ENCODE peak calls at places on chromosomes 16 and 17, in nine cellular contexts. One of them, this sample, is unnamed.

GRCh38 chr17:66762276-66762675 is 72.6 kb upstream of the CACNG5 start:
- DNase-seq in cardiac muscle cell: no peak
- DNase-seq in effector memory CD8-positive, alpha-beta T cell: no peak
- DNase-seq in pons: peak
- DNase-seq in fibroblast of lung: no peak
- DNase-seq in T follicular helper cell: no peak
- DNase-seq in left cardiac atrium: no peak
- DNase-seq in NCI-H774: no peak
- DNase-seq in A172: no peak
- DNase-seq in this sample: no peak

GRCh38 chr16:29852654-29853053 is 10.4 kb downstream of the CDIPT start:
- DNase-seq in cardiac muscle cell: peak
- DNase-seq in effector memory CD8-positive, alpha-beta T cell: no peak
- DNase-seq in pons: peak
- DNase-seq in fibroblast of lung: peak
- DNase-seq in T follicular helper cell: no peak
- DNase-seq in left cardiac atrium: no peak
- DNase-seq in NCI-H774: peak
- DNase-seq in A172: no peak
- DNase-seq in this sample: no peak

GRCh38 chr17:48564200-48565023 is 13.7 kb downstream of the HOXB4 start:
- DNase-seq in cardiac muscle cell: peak
- DNase-seq in effector memory CD8-positive, alpha-beta T cell: no peak
- DNase-seq in pons: no peak
- DNase-seq in fibroblast of lung: no peak
- DNase-seq in T follicular helper cell: no peak
- DNase-seq in left cardiac atrium: no peak
- DNase-seq in NCI-H774: no peak
- DNase-seq in A172: no peak
- DNase-seq in this sample: no peak

GRCh38 chr17:55440391-55440790 is 18.8 kb upstream of the MMD start:
- DNase-seq in cardiac muscle cell: no peak
- DNase-seq in effector memory CD8-positive, alpha-beta T cell: no peak
- DNase-seq in pons: no peak
- DNase-seq in fibroblast of lung: no peak
- DNase-seq in T follicular helper cell: no peak
- DNase-seq in left cardiac atrium: no peak
- DNase-seq in NCI-H774: no peak
- DNase-seq in A172: no peak
- DNase-seq in this sample: no peak

GRCh38 chr17:65297384-65297783 is 160.2 kb downstream of the RGS9 start:
- DNase-seq in cardiac muscle cell: peak
- DNase-seq in effector memory CD8-positive, alpha-beta T cell: no peak
- DNase-seq in pons: no peak
- DNase-seq in fibroblast of lung: peak
- DNase-seq in T follicular helper cell: no peak
- DNase-seq in left cardiac atrium: no peak
- DNase-seq in NCI-H774: no peak
- DNase-seq in A172: peak
- DNase-seq in this sample: no peak

GRCh38 chr17:44362056-44362355 is 1.6 kb downstream of the FAM171A2 start:
- DNase-seq in cardiac muscle cell: no peak
- DNase-seq in effector memory CD8-positive, alpha-beta T cell: no peak
- DNase-seq in pons: no peak
- DNase-seq in fibroblast of lung: no peak
- DNase-seq in T follicular helper cell: no peak
- DNase-seq in left cardiac atrium: no peak
- DNase-seq in NCI-H774: no peak
- DNase-seq in A172: no peak
- DNase-seq in this sample: no peak

GRCh38 chr17:45371414-45372324 is 54.8 kb upstream of the MAP3K14 start:
- DNase-seq in cardiac muscle cell: peak
- DNase-seq in effector memory CD8-positive, alpha-beta T cell: no peak
- DNase-seq in pons: no peak
- DNase-seq in fibroblast of lung: peak
- DNase-seq in T follicular helper cell: no peak
- DNase-seq in left cardiac atrium: peak
- DNase-seq in NCI-H774: no peak
- DNase-seq in A172: peak
- DNase-seq in this sample: peak

GRCh38 chr17:82301916-82302497 is 15.4 kb downstream of the CD7 start:
- DNase-seq in cardiac muscle cell: no peak
- DNase-seq in effector memory CD8-positive, alpha-beta T cell: no peak
- DNase-seq in pons: no peak
- DNase-seq in fibroblast of lung: no peak
- DNase-seq in T follicular helper cell: no peak
- DNase-seq in left cardiac atrium: no peak
- DNase-seq in NCI-H774: no peak
- DNase-seq in A172: no peak
- DNase-seq in this sample: no peak

GRCh38 chr17:13337171-13337570 is 264.6 kb downstream of the HS3ST3A1 start:
- DNase-seq in cardiac muscle cell: no peak
- DNase-seq in effector memory CD8-positive, alpha-beta T cell: no peak
- DNase-seq in pons: no peak
- DNase-seq in fibroblast of lung: peak
- DNase-seq in T follicular helper cell: no peak
- DNase-seq in left cardiac atrium: no peak
- DNase-seq in NCI-H774: no peak
- DNase-seq in A172: peak
- DNase-seq in this sample: no peak

GRCh38 chr16:56372938-56373337 is 52.4 kb downstream of the AMFR start:
- DNase-seq in cardiac muscle cell: no peak
- DNase-seq in effector memory CD8-positive, alpha-beta T cell: no peak
- DNase-seq in pons: no peak
- DNase-seq in fibroblast of lung: no peak
- DNase-seq in T follicular helper cell: no peak
- DNase-seq in left cardiac atrium: no peak
- DNase-seq in NCI-H774: no peak
- DNase-seq in A172: no peak
- DNase-seq in this sample: peak

GRCh38 chr17:78144146-78144719 is 2.0 kb upstream of the C17orf99 start:
- DNase-seq in cardiac muscle cell: peak
- DNase-seq in effector memory CD8-positive, alpha-beta T cell: no peak
- DNase-seq in pons: peak
- DNase-seq in fibroblast of lung: peak
- DNase-seq in T follicular helper cell: no peak
- DNase-seq in left cardiac atrium: peak
- DNase-seq in NCI-H774: no peak
- DNase-seq in A172: peak
- DNase-seq in this sample: peak